ENCODE peak calls at places on chromosome 12, in seven cellular contexts. T is pancreas, N is neural progenitor cell, I is PC-9, B is cardiac muscle cell, X is upper lobe of right lung, D is neural crest cell. K is an unnamed sample.

GRCh38 chr12:109020750-109021380 is at the start of gene SVOP:
- DNase-seq in T (peak; percentile 78), N (peak; percentile 97), I (peak; percentile 42), B (peak; percentile 95), X (peak; percentile 89), D (peak; percentile 92), K (peak; percentile 94)

GRCh38 chr12:11071414-11071813 is 9.3 kb upstream of the TAS2R46 start:
- DNase-seq in T (no peak), N (no peak), I (no peak), B (no peak), X (no peak), D (no peak), K (no peak)

GRCh38 chr12:110266980-110267620 is 13.9 kb upstream of the ATP2A2 start:
- DNase-seq in T (no peak), N (peak; percentile 56), I (no peak), B (peak; percentile 87), X (no peak), D (no peak), K (no peak)

GRCh38 chr12:6827982-6828670 is at the start of gene P3H3:
- DNase-seq in T (no peak), N (peak; percentile 70), I (no peak), B (peak; percentile 63), X (no peak), D (peak; percentile 43), K (no peak)

GRCh38 chr12:132084681-132085635 is 59.2 kb downstream of the DDX51 start:
- DNase-seq in T (peak; percentile 64), N (peak; percentile 90), I (peak; percentile 48), B (peak; percentile 66), X (peak; percentile 89), D (peak; percentile 65), K (no peak)

GRCh38 chr12:31362115-31362758 is 36.3 kb upstream of the SINHCAF start:
- DNase-seq in T (no peak), N (peak; percentile 72), I (peak; percentile 46), B (no peak), X (no peak), D (no peak), K (no peak)

GRCh38 chr12:27552886-27553560 is 29.0 kb downstream of the PPFIBP1 start:
- DNase-seq in T (no peak), N (no peak), I (no peak), B (no peak), X (no peak), D (peak; percentile 31), K (no peak)

GRCh38 chr12:126952106-126953007 is 1314.6 kb upstream of the TMEM132C start:
- DNase-seq in T (no peak), N (peak; percentile 52), I (no peak), B (peak; percentile 1), X (no peak), D (no peak), K (no peak)

GRCh38 chr12:111390894-111391293 is 14.8 kb upstream of the SH2B3 start:
- DNase-seq in T (no peak), N (no peak), I (no peak), B (no peak), X (no peak), D (no peak), K (no peak)

GRCh38 chr12:103852498-103852992 is 11.5 kb upstream of the NT5DC3 start:
- DNase-seq in T (no peak), N (no peak), I (no peak), B (peak; percentile 29), X (no peak), D (no peak), K (no peak)

GRCh38 chr12:20272171-20272570 is 96.2 kb upstream of the PDE3A start:
- DNase-seq in T (no peak), N (no peak), I (no peak), B (no peak), X (no peak), D (no peak), K (no peak)

GRCh38 chr12:6146951-6147350 is 22.5 kb upstream of the VWF start:
- DNase-seq in T (no peak), N (no peak), I (no peak), B (no peak), X (no peak), D (no peak), K (no peak)

GRCh38 chr12:114682920-114683708 is 861 bp downstream of the TBX3 start:
- DNase-seq in T (no peak), N (peak; percentile 75), I (no peak), B (no peak), X (no peak), D (no peak), K (no peak)
- TF ChIP-seq CTCF in T (no peak), N (peak; percentile 6), I (no peak), B (no peak), X (no peak), D (no peak), K (peak; percentile 46)

DNA sequence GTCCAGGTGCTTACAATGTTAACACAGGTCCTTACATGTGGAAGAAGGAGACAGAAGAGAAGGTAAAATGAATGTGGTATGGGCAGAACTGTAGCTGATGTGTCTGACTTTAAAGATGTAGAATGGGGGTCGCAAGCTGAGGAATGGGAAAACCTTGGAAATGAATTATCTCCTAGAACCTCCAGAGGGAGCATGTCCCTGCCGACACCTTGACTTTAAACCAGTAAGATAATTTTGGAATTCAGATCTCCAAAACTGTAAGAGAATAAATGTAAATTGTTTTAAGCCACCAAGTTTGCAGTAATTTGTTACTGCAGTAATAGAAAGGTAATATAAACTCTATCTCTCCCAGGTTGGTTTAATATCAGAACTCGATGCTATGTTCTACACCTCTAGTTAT is 80.1 kb upstream of the ALG10 start:
- DNase-seq in T (no peak), N (no peak), I (no peak), B (no peak), X (no peak), D (no peak), K (no peak)
- TF ChIP-seq CTCF in T (no peak), N (peak; percentile 39), I (peak; percentile 22), B (no peak), X (no peak), D (peak; percentile 44), K (no peak)

GRCh38 chr12:95336387-95337067 is 118.9 kb downstream of the VEZT start:
- DNase-seq in T (peak; percentile 88), N (peak; percentile 86), I (peak; percentile 61), B (peak; percentile 94), X (peak; percentile 67), D (peak; percentile 61), K (no peak)
- TF ChIP-seq CTCF in T (peak; percentile 78), N (peak; percentile 79), I (peak; percentile 68), B (peak; percentile 97), X (peak; percentile 84), D (peak; percentile 79), K (peak; percentile 97)

GRCh38 chr12:53327435-53328042 is 6.1 kb upstream of the AAAS start:
- DNase-seq in T (no peak), N (no peak), I (no peak), B (peak; percentile 48), X (no peak), D (no peak), K (no peak)
- TF ChIP-seq CTCF in T (no peak), N (peak; percentile 30), I (peak; percentile 71), B (peak; percentile 49), X (peak; percentile 33), D (peak; percentile 39), K (peak; percentile 65)

GRCh38 chr12:124497658-124498057 is 69.8 kb downstream of the NCOR2 start:
- DNase-seq in T (peak; percentile 78), N (no peak), I (no peak), B (peak; percentile 77), X (no peak), D (no peak), K (no peak)
- TF ChIP-seq CTCF in T (no peak), N (no peak), I (no peak), B (no peak), X (no peak), D (no peak), K (no peak)

GRCh38 chr12:25677180-25677937 is 124.3 kb upstream of the LMNTD1 start:
- DNase-seq in T (no peak), N (no peak), I (no peak), B (peak; percentile 43), X (no peak), D (no peak), K (no peak)
- TF ChIP-seq CTCF in T (no peak), N (no peak), I (no peak), B (peak; percentile 37), X (peak; percentile 31), D (no peak), K (peak; percentile 70)

DNA sequence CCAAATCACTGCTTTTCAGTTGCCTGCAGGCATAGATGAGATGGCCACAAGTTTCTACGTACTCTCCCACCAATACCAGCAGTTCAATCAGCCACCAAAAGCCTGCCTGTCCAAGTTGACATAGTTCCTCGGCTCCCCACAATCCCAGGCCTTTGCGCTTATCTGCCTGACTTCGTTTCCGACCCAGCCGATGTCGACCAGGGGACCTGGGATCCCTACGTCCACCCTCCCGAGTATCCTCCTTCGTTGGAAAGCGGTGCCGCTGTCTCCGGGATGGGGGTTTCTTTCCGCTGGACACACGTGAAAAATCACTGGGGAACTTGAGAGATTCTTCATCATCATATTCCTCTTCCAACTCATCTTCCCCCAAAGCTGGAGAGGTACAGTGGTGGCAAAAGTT is 1.6 kb downstream of the DNAJC14 start:
- DNase-seq in T (no peak), N (no peak), I (no peak), B (no peak), X (no peak), D (no peak), K (no peak)
- TF ChIP-seq CTCF in T (no peak), N (no peak), I (no peak), B (no peak), X (no peak), D (no peak), K (no peak)

DNA sequence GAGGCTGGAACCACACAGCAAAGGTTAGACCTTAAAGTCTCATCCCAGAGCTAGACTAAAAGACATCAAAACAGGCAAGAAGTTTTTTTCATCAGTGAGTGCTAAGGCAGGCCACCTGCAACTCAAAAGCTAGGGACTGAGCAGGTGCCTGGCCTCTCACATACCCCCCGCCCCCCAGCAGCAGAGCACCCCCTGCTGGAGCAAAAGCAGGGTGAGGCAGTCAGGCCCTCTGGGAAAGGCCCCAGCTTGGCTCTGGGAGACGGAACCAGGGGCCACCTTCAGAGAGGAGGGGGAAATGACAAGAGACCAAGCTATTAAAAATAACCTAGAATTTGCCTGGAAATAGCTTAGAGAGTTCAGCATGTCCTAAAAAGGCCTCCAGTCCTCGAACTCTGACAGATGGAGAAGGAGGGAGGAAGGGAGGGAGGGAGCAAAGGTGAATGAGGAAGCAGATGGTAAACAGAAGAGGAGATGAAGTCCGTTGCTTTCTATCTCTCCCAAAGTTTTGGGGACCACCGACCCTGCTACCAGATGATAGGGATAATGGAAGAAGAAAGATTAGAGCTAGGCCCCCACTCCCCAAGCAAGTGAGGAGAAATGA is 1.8 kb downstream of the ITGA7 start:
- DNase-seq in T (no peak), N (peak; percentile 54), I (no peak), B (no peak), X (no peak), D (no peak), K (peak; percentile 30)
- TF ChIP-seq CTCF in T (no peak), N (peak; percentile 58), I (peak; percentile 30), B (peak; percentile 33), X (peak; percentile 25), D (peak; percentile 37), K (peak; percentile 55)

GRCh38 chr12:49389092-49389703 is 21.9 kb downstream of the SPATS2 start:
- DNase-seq in T (no peak), N (peak; percentile 86), I (no peak), B (no peak), X (peak; percentile 78), D (no peak), K (no peak)
- TF ChIP-seq CTCF in T (no peak), N (peak; percentile 69), I (no peak), B (no peak), X (peak; percentile 26), D (no peak), K (no peak)